ENCODE peak calls at places on chromosomes 1 and 21, in nine cellular contexts. One of them, this sample, is unnamed.

GRCh38 chr21:44552136-44552535 is 831 bp upstream of the KRTAP10-2 start:
- DNase-seq in lower leg skin: peak; percentile 53
- DNase-seq in activated CD8-positive, alpha-beta memory T cell treated with anti-CD3 and anti-CD28 coated beads, Interleukin-2, amount 50 U/mL, for 48 hours: no peak
- DNase-seq in iPS DF 19.7: no peak
- DNase-seq in ascending aorta: no peak
- DNase-seq in NCI-H1092: no peak
- DNase-seq in PC-3: no peak
- DNase-seq in COR-L47: no peak
- DNase-seq in choroid plexus epithelial cell: no peak
- DNase-seq in this sample: no peak

GRCh38 chr1:190001187-190001586 is 476.5 kb downstream of the BRINP3 start:
- DNase-seq in lower leg skin: no peak
- DNase-seq in activated CD8-positive, alpha-beta memory T cell treated with anti-CD3 and anti-CD28 coated beads, Interleukin-2, amount 50 U/mL, for 48 hours: no peak
- DNase-seq in iPS DF 19.7: no peak
- DNase-seq in ascending aorta: no peak
- DNase-seq in NCI-H1092: no peak
- DNase-seq in PC-3: peak; percentile 33
- DNase-seq in COR-L47: no peak
- DNase-seq in choroid plexus epithelial cell: peak; percentile 62
- DNase-seq in this sample: no peak

GRCh38 chr1:172450524-172450885 is 6.6 kb upstream of the PIGC start:
- DNase-seq in lower leg skin: no peak
- DNase-seq in activated CD8-positive, alpha-beta memory T cell treated with anti-CD3 and anti-CD28 coated beads, Interleukin-2, amount 50 U/mL, for 48 hours: no peak
- DNase-seq in iPS DF 19.7: no peak
- DNase-seq in ascending aorta: no peak
- DNase-seq in NCI-H1092: no peak
- DNase-seq in PC-3: peak; percentile 33
- DNase-seq in COR-L47: no peak
- DNase-seq in choroid plexus epithelial cell: no peak
- DNase-seq in this sample: no peak

GRCh38 chr1:236011641-236012040 is 53.2 kb downstream of the NID1 start:
- DNase-seq in lower leg skin: peak; percentile 83
- DNase-seq in activated CD8-positive, alpha-beta memory T cell treated with anti-CD3 and anti-CD28 coated beads, Interleukin-2, amount 50 U/mL, for 48 hours: no peak
- DNase-seq in iPS DF 19.7: no peak
- DNase-seq in ascending aorta: no peak
- DNase-seq in NCI-H1092: no peak
- DNase-seq in PC-3: no peak
- DNase-seq in COR-L47: no peak
- DNase-seq in choroid plexus epithelial cell: no peak
- DNase-seq in this sample: no peak

GRCh38 chr21:32771134-32771523 is 426 bp downstream of the PAXBP1 start:
- DNase-seq in lower leg skin: peak; percentile 89
- DNase-seq in activated CD8-positive, alpha-beta memory T cell treated with anti-CD3 and anti-CD28 coated beads, Interleukin-2, amount 50 U/mL, for 48 hours: peak; percentile 69
- DNase-seq in iPS DF 19.7: no peak
- DNase-seq in ascending aorta: no peak
- DNase-seq in NCI-H1092: peak; percentile 39
- DNase-seq in PC-3: peak; percentile 50
- DNase-seq in COR-L47: peak; percentile 39
- DNase-seq in choroid plexus epithelial cell: peak; percentile 69
- DNase-seq in this sample: peak; percentile 32

GRCh38 chr21:28561772-28562171 is 430.9 kb downstream of the LTN1 start:
- DNase-seq in lower leg skin: no peak
- DNase-seq in activated CD8-positive, alpha-beta memory T cell treated with anti-CD3 and anti-CD28 coated beads, Interleukin-2, amount 50 U/mL, for 48 hours: no peak
- DNase-seq in iPS DF 19.7: no peak
- DNase-seq in ascending aorta: no peak
- DNase-seq in NCI-H1092: no peak
- DNase-seq in PC-3: no peak
- DNase-seq in COR-L47: no peak
- DNase-seq in choroid plexus epithelial cell: no peak
- DNase-seq in this sample: no peak

GRCh38 chr1:161131721-161132409 is 602 bp downstream of the DEDD start:
- DNase-seq in lower leg skin: no peak
- DNase-seq in activated CD8-positive, alpha-beta memory T cell treated with anti-CD3 and anti-CD28 coated beads, Interleukin-2, amount 50 U/mL, for 48 hours: no peak
- DNase-seq in iPS DF 19.7: no peak
- DNase-seq in ascending aorta: no peak
- DNase-seq in NCI-H1092: no peak
- DNase-seq in PC-3: no peak
- DNase-seq in COR-L47: no peak
- DNase-seq in choroid plexus epithelial cell: peak; percentile 41
- DNase-seq in this sample: no peak

GRCh38 chr1:2588661-2589330 is 2.2 kb downstream of the PRXL2B start:
- DNase-seq in lower leg skin: no peak
- DNase-seq in activated CD8-positive, alpha-beta memory T cell treated with anti-CD3 and anti-CD28 coated beads, Interleukin-2, amount 50 U/mL, for 48 hours: no peak
- DNase-seq in iPS DF 19.7: no peak
- DNase-seq in ascending aorta: no peak
- DNase-seq in NCI-H1092: no peak
- DNase-seq in PC-3: no peak
- DNase-seq in COR-L47: no peak
- DNase-seq in choroid plexus epithelial cell: no peak
- DNase-seq in this sample: no peak

GRCh38 chr1:46621930-46622329 is 5.3 kb upstream of the MOB3C start:
- DNase-seq in lower leg skin: no peak
- DNase-seq in activated CD8-positive, alpha-beta memory T cell treated with anti-CD3 and anti-CD28 coated beads, Interleukin-2, amount 50 U/mL, for 48 hours: no peak
- DNase-seq in iPS DF 19.7: no peak
- DNase-seq in ascending aorta: no peak
- DNase-seq in NCI-H1092: no peak
- DNase-seq in PC-3: peak; percentile 77
- DNase-seq in COR-L47: no peak
- DNase-seq in choroid plexus epithelial cell: no peak
- DNase-seq in this sample: no peak

GRCh38 chr1:204171751-204172178 is 5.6 kb upstream of the REN start:
- DNase-seq in lower leg skin: no peak
- DNase-seq in activated CD8-positive, alpha-beta memory T cell treated with anti-CD3 and anti-CD28 coated beads, Interleukin-2, amount 50 U/mL, for 48 hours: no peak
- DNase-seq in iPS DF 19.7: no peak
- DNase-seq in ascending aorta: no peak
- DNase-seq in NCI-H1092: no peak
- DNase-seq in PC-3: peak; percentile 100
- DNase-seq in COR-L47: no peak
- DNase-seq in choroid plexus epithelial cell: peak; percentile 34
- DNase-seq in this sample: no peak

GRCh38 chr1:162240643-162240976 is 136.0 kb downstream of the SPATA46 start:
- DNase-seq in lower leg skin: no peak
- DNase-seq in activated CD8-positive, alpha-beta memory T cell treated with anti-CD3 and anti-CD28 coated beads, Interleukin-2, amount 50 U/mL, for 48 hours: no peak
- DNase-seq in iPS DF 19.7: no peak
- DNase-seq in ascending aorta: no peak
- DNase-seq in NCI-H1092: no peak
- DNase-seq in PC-3: peak; percentile 32
- DNase-seq in COR-L47: no peak
- DNase-seq in choroid plexus epithelial cell: no peak
- DNase-seq in this sample: no peak

GRCh38 chr1:228295201-228295600 is 87.4 kb downstream of the OBSCN start:
- DNase-seq in lower leg skin: no peak
- DNase-seq in activated CD8-positive, alpha-beta memory T cell treated with anti-CD3 and anti-CD28 coated beads, Interleukin-2, amount 50 U/mL, for 48 hours: no peak
- DNase-seq in iPS DF 19.7: no peak
- DNase-seq in ascending aorta: no peak
- DNase-seq in NCI-H1092: no peak
- DNase-seq in PC-3: no peak
- DNase-seq in COR-L47: no peak
- DNase-seq in choroid plexus epithelial cell: no peak
- DNase-seq in this sample: no peak

This sample was measured in central memory CD8-positive, alpha-beta T cell.